ENCODE peak calls at places on chromosomes 16 and 17, in four cellular contexts. N is H1, M is HepG2, F is A549. W is an unnamed sample.
A peak's percentile ranks its signal among the peaks of the same experiment; 100 is the strongest.

GRCh38 chr16:31265329-31266245 is 5.8 kb downstream of the ITGAM start:
- DNase-seq in M (no peak), F (peak; percentile 85), N (peak; percentile 10), W (no peak)

GRCh38 chr17:21304091-21304490 is 19.6 kb downstream of the MAP2K3 start:
- DNase-seq in M (no peak), N (no peak), F (no peak), W (peak; percentile 6)

GRCh38 chr17:68248199-68248825 is 469 bp downstream of the AMZ2 start:
- DNase-seq in N (no peak), M (no peak), F (no peak), W (no peak)

GRCh38 chr17:68035131-68035522 is 408 bp upstream of the KPNA2 start:
- DNase-seq in M (no peak), F (no peak), N (no peak), W (no peak)

GRCh38 chr17:41750866-41751265 is 16.4 kb upstream of the HAP1 start:
- DNase-seq in N (no peak), F (no peak), M (no peak), W (no peak)

GRCh38 chr17:19642373-19642893 is 6.1 kb upstream of the ALDH3A2 start:
- DNase-seq in N (no peak), F (no peak), M (no peak), W (no peak)

GRCh38 chr16:719815-720506 is 985 bp upstream of the ANTKMT start:
- DNase-seq in F (peak; percentile 74), N (no peak), M (peak; percentile 66), W (no peak)

GRCh38 chr17:50283246-50283645 is 9.0 kb downstream of the TMEM92 start:
- DNase-seq in M (no peak), N (no peak), F (no peak), W (no peak)

GRCh38 chr17:47265983-47266541 is 12.4 kb downstream of the ITGB3 start:
- DNase-seq in F (peak; percentile 30), N (no peak), M (peak; percentile 48), W (peak; percentile 58)

GRCh38 chr17:38967290-38967738 is at the start of gene FBXO47:
- DNase-seq in F (peak; percentile 98), N (peak; percentile 94), M (peak; percentile 21), W (peak; percentile 26)

GRCh38 chr16:71230122-71230845 is at the start of gene HYDIN:
- DNase-seq in F (peak; percentile 67), N (peak; percentile 61), M (peak; percentile 15), W (peak; percentile 68)

GRCh38 chr16:70390774-70391173 is 44.1 kb downstream of the DDX19A start:
- DNase-seq in M (no peak), F (no peak), N (no peak), W (no peak)

GRCh38 chr16:69302301-69302700 is 8.8 kb upstream of the VPS4A start:
- DNase-seq in F (no peak), N (no peak), M (no peak), W (no peak)

GRCh38 chr17:50689956-50690886 is 17.5 kb downstream of the ANKRD40 start:
- DNase-seq in M (no peak), N (no peak), F (peak; percentile 69), W (no peak)

GRCh38 chr17:35540589-35541404 is 3.3 kb upstream of the SLFN12L start:
- DNase-seq in M (no peak), N (no peak), F (no peak), W (no peak)

GRCh38 chr16:52099382-52099781 is 447.6 kb downstream of the TOX3 start:
- DNase-seq in M (peak; percentile 38), N (no peak), F (no peak), W (no peak)

GRCh38 chr17:32150358-32150757 is 8.1 kb downstream of the RHOT1 start:
- DNase-seq in M (no peak), N (no peak), F (no peak), W (peak; percentile 50)

GRCh38 chr17:17568772-17569195 is 22.7 kb downstream of the PEMT start:
- DNase-seq in M (peak; percentile 54), F (peak; percentile 64), N (peak; percentile 54), W (peak; percentile 83)

GRCh38 chr17:17564896-17565295 is 26.6 kb downstream of the PEMT start:
- DNase-seq in N (no peak), M (no peak), F (no peak), W (no peak)

GRCh38 chr17:17565471-17566365 is 25.8 kb downstream of the PEMT start:
- DNase-seq in M (no peak), F (no peak), N (no peak), W (no peak)

GRCh38 chr17:17567631-17568030 is 23.9 kb downstream of the PEMT start:
- DNase-seq in F (no peak), M (no peak), N (no peak), W (no peak)

DNA sequence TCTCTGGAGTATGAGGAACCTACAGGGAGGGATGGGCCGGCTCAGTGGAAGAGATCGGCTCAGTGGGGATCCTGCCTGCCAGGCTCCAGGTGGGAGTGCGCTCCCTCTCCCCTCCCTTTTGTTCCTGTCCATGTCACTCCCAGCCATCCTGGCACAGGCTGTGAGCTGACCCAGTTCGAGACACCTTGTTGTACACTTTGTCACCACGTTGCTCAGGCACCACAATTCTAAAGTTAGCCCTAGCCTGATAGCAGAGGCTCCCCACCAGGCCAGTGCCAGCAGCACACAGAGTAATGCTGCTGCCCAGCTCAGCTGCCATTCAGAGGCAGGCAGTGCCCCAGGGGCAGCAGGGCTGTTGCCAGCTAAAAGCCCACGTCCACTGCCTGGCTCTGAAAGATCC is 24.4 kb downstream of the PEMT start:
- DNase-seq in N (no peak), M (no peak), F (no peak), W (no peak)
- TF ChIP-seq MAX in N (no peak), M (no peak), F (no peak), W (no peak)

GRCh38 chr16:65235339-65236177 is 113.7 kb upstream of the CDH11 start:
- DNase-seq in F (no peak), N (no peak), M (no peak), W (no peak)
- TF ChIP-seq PHF8 in F (no peak), N (no peak), M (no peak), W (no peak)

GRCh38 chr16:87720411-87720810 is 45.4 kb downstream of the KLHDC4 start:
- DNase-seq in N (no peak), M (no peak), F (no peak), W (no peak)

GRCh38 chr16:87724490-87725291 is 41.1 kb downstream of the KLHDC4 start:
- DNase-seq in N (no peak), F (no peak), M (no peak), W (no peak)

GRCh38 chr16:87723224-87723619 is 42.6 kb downstream of the KLHDC4 start:
- DNase-seq in M (no peak), F (no peak), N (no peak), W (peak; percentile 58)

GRCh38 chr16:87722590-87723223 is 43.1 kb downstream of the KLHDC4 start:
- DNase-seq in N (no peak), M (no peak), F (no peak), W (no peak)

GRCh38 chr16:87721622-87722565 is 43.9 kb downstream of the KLHDC4 start:
- DNase-seq in N (no peak), F (no peak), M (no peak), W (peak; percentile 97)
- TF ChIP-seq MAX in N (no peak), F (no peak), M (no peak), W (peak; percentile 95)

DNA sequence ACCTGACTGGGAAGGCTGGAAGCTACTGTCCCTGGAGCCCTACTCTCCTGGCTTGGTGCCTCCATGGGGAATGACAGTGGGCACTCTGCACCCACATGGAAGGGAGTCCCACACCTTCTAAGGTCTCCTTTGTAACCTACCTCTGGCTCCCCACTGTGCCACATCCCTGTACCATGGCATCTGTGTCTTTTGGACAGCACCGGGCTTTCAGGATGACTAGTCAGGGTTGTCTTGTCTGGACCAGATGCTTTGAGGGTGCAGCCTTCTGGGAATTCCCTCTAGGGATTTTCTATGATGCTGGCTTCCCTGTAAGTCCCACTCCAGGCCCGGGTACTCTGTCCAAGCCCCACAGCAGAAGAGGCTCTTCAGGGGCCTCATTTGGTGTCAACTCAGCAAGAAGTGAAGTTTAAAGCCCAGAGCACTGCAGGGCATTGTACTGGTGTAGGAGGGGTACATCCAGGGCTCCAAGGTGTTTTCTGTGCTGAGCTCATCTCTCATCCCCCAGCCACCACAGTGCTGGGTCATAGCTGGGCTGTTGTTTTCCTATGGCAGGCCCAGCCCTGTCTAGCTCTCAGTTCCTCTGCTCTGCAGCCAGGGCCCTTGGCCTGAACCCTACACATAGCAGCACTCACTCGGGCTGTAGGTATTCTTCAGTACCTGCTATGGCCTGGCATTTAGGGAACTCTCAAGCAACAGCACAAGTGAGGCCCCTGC is 255.3 kb downstream of the CPPED1 start:
- DNase-seq in F (no peak), M (no peak), N (no peak), W (no peak)
- TF ChIP-seq PHF8 in F (no peak), M (no peak), N (no peak), W (no peak)

DNA sequence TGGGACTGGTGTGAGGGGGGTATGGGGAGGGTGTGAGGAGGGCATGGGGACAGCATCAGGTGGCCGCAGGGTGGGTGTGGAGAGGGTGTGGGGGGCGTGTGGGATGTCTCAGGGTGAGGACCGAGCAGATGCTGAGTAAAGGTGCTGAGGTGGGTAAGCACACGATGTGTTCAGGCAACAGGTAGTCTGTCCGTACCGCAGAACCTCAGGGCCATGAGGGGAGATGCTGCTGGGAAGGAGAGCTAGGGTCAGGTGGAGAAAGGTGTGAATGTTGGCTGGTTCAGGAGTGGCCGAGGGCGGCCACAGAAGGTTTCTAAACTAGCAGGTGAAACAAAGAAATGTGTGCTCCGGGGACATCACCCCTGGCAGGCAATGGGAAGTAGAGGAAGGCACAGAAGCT is 80.0 kb upstream of the CDH5 start:
- DNase-seq in F (no peak), N (no peak), M (no peak), W (no peak)
- TF ChIP-seq MAX in F (no peak), N (no peak), M (no peak), W (no peak)

GRCh38 chr16:57734308-57734924 is 1.2 kb upstream of the KATNB1 start:
- DNase-seq in F (no peak), N (no peak), M (no peak), W (no peak)

GRCh38 chr16:57738844-57739243 is 3.3 kb downstream of the KATNB1 start:
- DNase-seq in N (no peak), M (no peak), F (no peak), W (no peak)

GRCh38 chr16:57734925-57735754 is 430 bp upstream of the KATNB1 start:
- DNase-seq in M (peak; percentile 100), N (peak; percentile 99), F (peak; percentile 100), W (peak; percentile 98)

GRCh38 chr16:57735755-57736418 is at the start of gene KATNB1:
- DNase-seq in M (no peak), F (no peak), N (no peak), W (peak; percentile 54)

DNA sequence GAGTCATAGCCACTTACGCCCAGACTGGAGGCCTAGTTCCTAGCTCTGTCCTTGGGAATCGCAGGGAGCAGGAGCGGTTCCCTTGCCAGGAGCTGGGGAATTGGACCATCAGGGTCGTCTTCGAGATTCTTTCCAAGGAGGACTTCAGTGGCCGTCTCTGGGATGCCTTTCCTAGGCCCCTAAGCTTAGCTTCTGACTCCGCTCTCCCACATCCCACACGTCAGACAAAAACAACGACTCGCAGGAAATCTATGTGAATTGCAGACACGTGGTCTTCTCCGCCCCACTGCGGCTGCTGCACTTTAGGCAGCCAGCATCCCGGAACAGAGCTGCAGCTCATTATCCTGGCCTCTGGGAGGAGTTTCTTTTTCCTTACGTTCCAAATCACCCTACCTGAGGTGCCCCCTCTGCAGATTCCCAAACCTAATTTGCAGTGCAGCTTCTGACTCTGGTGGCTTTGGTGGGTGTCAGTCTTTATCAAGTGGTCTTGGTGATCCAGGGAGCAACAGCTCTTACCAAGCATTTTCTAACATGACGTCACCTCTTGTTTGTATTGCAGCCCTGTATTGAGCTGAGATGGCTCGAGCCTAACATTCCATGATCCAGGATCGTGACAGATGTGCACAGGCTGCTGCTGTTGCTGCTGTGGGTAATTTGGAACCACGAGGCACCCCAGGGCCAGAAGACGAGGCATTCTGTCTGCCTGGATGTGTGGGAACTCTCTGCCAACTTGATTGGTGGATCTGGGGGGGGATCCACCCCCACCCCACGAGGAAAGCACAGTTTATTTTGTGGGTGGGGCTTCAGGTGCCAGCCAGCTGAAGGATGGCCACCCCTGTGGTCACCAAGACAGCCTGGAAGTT is 1.1 kb downstream of the KATNB1 start:
- DNase-seq in F (peak; percentile 75), N (no peak), M (peak; percentile 86), W (peak; percentile 75)
- TF ChIP-seq PHF8 in F (no peak), N (no peak), M (no peak), W (no peak)